ENCODE peak calls at places on chromosomes 2 and 18, in seven cellular contexts. J, Q, F, T, I, P and V are unnamed samples.
A peak's percentile ranks its signal among the peaks of the same experiment; 100 is the strongest.

GRCh38 chr18:74652392-74652988 is 54.8 kb downstream of the ZNF407 start:
- DNase-seq in J (no peak), Q (peak; percentile 74), F (no peak), T (no peak), I (no peak), P (no peak), V (no peak)

GRCh38 chr2:160747771-160748170 is 254.2 kb upstream of the RBMS1 start:
- DNase-seq in J (no peak), Q (peak; percentile 71), F (no peak), T (no peak), I (no peak), P (no peak), V (no peak)

GRCh38 chr2:165793779-165794519 is at the start of gene GALNT3:
- DNase-seq in J (peak; percentile 96), Q (no peak), F (no peak), T (peak; percentile 67), I (peak; percentile 50), P (peak; percentile 95), V (peak; percentile 17)

GRCh38 chr2:113894156-113894743 is 4.4 kb downstream of the ACTR3 start:
- DNase-seq in J (no peak), Q (peak; percentile 96), F (no peak), T (no peak), I (no peak), P (no peak), V (no peak)

GRCh38 chr2:219282375-219282774 is 3.2 kb downstream of the DNAJB2 start:
- DNase-seq in J (no peak), Q (no peak), F (no peak), T (no peak), I (no peak), P (no peak), V (no peak)

GRCh38 chr2:88125924-88126771 is 1.7 kb downstream of the FABP1 start:
- DNase-seq in J (no peak), Q (no peak), F (no peak), T (no peak), I (no peak), P (no peak), V (no peak)

GRCh38 chr2:181892795-181893435 is 1.4 kb downstream of the ITPRID2 start:
- DNase-seq in J (no peak), Q (peak; percentile 58), F (no peak), T (no peak), I (no peak), P (no peak), V (no peak)

GRCh38 chr2:177283871-177284270 is 19.3 kb upstream of the NFE2L2 start:
- DNase-seq in J (no peak), Q (no peak), F (no peak), T (no peak), I (no peak), P (no peak), V (no peak)

DNA sequence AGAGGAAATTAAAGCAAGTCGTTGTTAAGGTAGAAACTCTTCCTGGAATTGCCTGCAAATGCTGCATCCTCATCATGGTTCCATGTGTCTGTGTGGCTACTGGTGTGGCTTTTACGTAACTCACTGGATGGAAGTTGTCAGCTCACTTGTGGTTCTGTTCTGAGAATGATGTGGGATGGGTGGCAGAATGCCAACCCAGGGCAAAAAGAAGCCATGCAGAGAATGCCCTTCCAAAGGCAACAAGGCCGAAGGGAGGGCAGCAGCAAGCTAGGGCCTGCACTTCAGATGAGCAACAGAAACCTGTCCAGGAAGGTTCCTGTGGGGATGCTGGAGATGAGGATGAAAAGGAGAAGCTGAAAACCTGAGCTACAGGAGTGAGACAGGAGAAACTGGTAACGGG is 10.4 kb upstream of the NAPG start:
- DNase-seq in J (no peak), Q (no peak), F (no peak), T (no peak), I (no peak), P (no peak), V (no peak)
- H3K27ac ChIP-seq in J (no peak overlapping the region), Q (no peak overlapping the region), F (peak overlapping the region; percentile 89), T (no peak overlapping the region), I (peak overlapping the region; percentile 64), P (no peak overlapping the region), V (no peak overlapping the region)

GRCh38 chr2:140359056-140359771 is 1579.0 kb upstream of the NXPH2 start:
- DNase-seq in J (no peak), Q (peak; percentile 42), F (no peak), T (no peak), I (no peak), P (no peak), V (no peak)

GRCh38 chr2:140354544-140354943 is 1574.4 kb upstream of the NXPH2 start:
- DNase-seq in J (no peak), Q (no peak), F (no peak), T (no peak), I (no peak), P (no peak), V (no peak)

GRCh38 chr2:140353541-140353940 is 1573.4 kb upstream of the NXPH2 start:
- DNase-seq in J (no peak), Q (peak; percentile 83), F (no peak), T (no peak), I (no peak), P (no peak), V (no peak)

GRCh38 chr2:140355481-140356090 is 1575.4 kb upstream of the NXPH2 start:
- DNase-seq in J (no peak), Q (no peak), F (no peak), T (no peak), I (no peak), P (no peak), V (no peak)

GRCh38 chr2:140356697-140357096 is 1576.5 kb upstream of the NXPH2 start:
- DNase-seq in J (no peak), Q (no peak), F (no peak), T (no peak), I (no peak), P (no peak), V (no peak)
- H3K4me1 ChIP-seq in J (no peaks in the 10 kb centered on the region), Q (no peaks in the 10 kb centered on the region), F (no peaks in the 10 kb centered on the region), T (peaks cover 11% of the 10 kb centered on the region), I (no peaks in the 10 kb centered on the region), P (no peaks in the 10 kb centered on the region), V (no peaks in the 10 kb centered on the region)

GRCh38 chr18:23922939-23923338 is 91.6 kb upstream of the TTC39C start:
- DNase-seq in J (no peak), Q (no peak), F (no peak), T (no peak), I (no peak), P (no peak), V (no peak)

GRCh38 chr18:23920054-23920453 is 94.5 kb upstream of the TTC39C start:
- DNase-seq in J (no peak), Q (no peak), F (no peak), T (no peak), I (no peak), P (no peak), V (no peak)

GRCh38 chr18:23924813-23925212 is 89.7 kb upstream of the TTC39C start:
- DNase-seq in J (no peak), Q (peak; percentile 46), F (no peak), T (no peak), I (peak; percentile 57), P (no peak), V (no peak)

GRCh38 chr18:23918395-23919032 is 96.0 kb upstream of the TTC39C start:
- DNase-seq in J (peak; percentile 75), Q (peak; percentile 58), F (peak; percentile 83), T (peak; percentile 46), I (peak; percentile 76), P (peak; percentile 83), V (peak; percentile 76)

DNA sequence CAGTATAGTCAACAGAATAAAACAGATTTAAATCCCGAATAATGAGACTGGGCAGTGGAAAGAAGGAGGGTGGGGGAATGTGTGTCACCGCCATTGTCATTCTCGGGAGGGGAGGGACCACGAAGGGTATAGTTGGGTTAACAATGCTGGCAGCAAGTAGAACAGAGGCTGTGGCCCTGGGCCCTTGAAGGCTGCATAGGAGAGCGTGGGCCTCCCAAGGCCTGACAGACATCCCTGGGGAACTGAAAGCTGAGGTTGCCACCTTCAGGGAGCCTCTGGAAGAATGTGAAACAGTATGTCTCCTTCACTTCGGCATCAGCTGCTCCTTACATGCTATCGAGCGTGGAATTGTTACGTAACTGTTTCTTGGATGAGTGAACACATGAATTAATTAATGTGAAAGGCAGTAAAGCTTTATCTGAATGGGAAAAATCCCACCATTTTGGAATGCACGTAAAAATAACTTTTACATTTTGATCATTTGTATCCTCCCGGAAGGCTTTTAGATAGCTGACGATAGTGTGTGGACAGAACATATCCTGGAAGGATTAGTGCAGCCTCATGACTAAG is 92.8 kb upstream of the TTC39C start:
- DNase-seq in J (no peak), Q (no peak), F (no peak), T (no peak), I (no peak), P (no peak), V (no peak)
- H3K4me3 ChIP-seq in J (no peak overlapping the region), Q (no peak overlapping the region), F (no peak overlapping the region), T (no peak overlapping the region), I (no peak overlapping the region), P (no peak overlapping the region), V (no peak overlapping the region)

DNA sequence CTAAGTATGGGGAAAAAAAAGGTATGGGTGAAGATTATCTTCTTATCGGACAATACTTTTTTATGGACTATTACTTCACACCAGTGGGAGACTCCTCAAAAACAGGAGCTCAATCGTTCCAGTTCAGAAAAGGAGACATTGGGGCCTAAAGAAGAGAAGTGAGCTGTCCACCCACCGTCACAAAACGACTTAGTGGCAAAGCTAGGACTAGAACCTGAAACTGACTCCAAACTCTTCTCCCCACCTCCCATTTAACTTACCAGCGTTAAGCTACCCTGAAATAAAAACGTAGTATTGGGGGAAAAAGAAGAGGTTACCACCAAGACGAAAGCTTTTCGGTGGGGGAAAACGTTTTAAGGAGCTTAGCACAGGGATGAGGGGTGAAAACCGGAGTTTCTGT is 503 bp downstream of the GTF3C3 start:
- DNase-seq in J (no peak), Q (peak; percentile 23), F (no peak), T (no peak), I (no peak), P (no peak), V (no peak)
- H3K27ac ChIP-seq in J (no peak overlapping the region), Q (peak overlapping the region; percentile 70), F (peak overlapping the region; percentile 89), T (peak overlapping the region; percentile 48), I (no peak overlapping the region), P (peak overlapping the region; percentile 47), V (peak overlapping the region; percentile 90)

DNA sequence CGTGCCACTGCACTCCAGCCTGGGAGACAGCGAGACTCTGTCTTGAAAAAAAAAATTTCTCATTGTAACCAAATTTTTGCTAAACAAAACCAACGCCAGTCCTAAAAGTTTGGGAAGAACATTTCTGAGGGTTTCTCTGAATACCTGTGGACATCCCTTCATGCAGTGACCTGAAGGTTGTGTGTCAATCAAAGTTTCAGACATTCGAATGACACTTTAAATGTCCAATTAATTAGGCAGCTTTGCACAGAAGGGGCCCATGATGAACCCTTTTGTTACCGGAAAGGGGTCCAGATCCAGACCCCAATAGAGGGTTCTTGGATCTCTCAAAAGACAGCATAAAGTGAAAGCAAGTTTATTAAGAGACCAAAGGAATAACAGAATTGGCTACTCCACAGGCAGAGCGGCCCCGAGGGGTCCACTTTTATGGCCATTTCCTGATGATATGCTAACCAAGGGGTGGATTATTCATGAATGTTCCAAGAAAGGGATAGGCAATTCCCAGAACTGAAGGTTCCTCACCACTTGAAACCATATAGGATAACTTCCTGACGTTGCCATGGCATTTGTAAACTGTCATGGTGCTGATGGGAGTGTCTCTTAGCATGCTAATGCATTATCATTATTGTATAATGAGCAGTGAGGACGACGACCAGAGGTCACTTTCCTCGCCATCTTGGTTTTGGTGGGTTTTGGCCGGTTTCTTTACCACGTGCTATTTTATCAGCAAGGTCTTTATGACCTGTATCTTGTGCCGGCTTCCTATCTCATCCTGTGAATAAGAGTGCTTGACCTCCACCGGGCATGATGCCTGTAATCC is 27.5 kb upstream of the HPCAL1 start:
- DNase-seq in J (no peak), Q (no peak), F (no peak), T (no peak), I (no peak), P (no peak), V (no peak)
- H3K4me1 ChIP-seq in J (peaks cover 45% of the 10 kb centered on the region), Q (peaks cover 9% of the 10 kb centered on the region), F (peaks cover 17% of the 10 kb centered on the region), T (no peaks in the 10 kb centered on the region), I (no peaks in the 10 kb centered on the region), P (peaks cover 4% of the 10 kb centered on the region), V (no peaks in the 10 kb centered on the region)

GRCh38 chr2:190062053-190062452 is 476 bp downstream of the MSTN start:
- DNase-seq in J (no peak), Q (no peak), F (no peak), T (no peak), I (no peak), P (no peak), V (no peak)
- H3K4me3 ChIP-seq in J (no peak overlapping the region), Q (peak overlapping the region; percentile 24), F (no peak overlapping the region), T (no peak overlapping the region), I (no peak overlapping the region), P (no peak overlapping the region), V (no peak overlapping the region)